ENCODE peak calls at places on chromosomes 2 and 18, in seven cellular contexts. G, O, Q, P, V, I and U are unnamed samples.

GRCh38 chr2:19871836-19872235 is 29.9 kb downstream of the TTC32 start:
- DNase-seq in G (no peak), O (no peak), Q (no peak), P (peak), V (no peak), I (no peak), U (no peak)

GRCh38 chr2:100260712-100261620 is 61.3 kb downstream of the LONRF2 start:
- DNase-seq in G (peak), O (peak), Q (peak), P (peak), V (peak), I (peak), U (peak)

GRCh38 chr2:99106905-99107304 is 34.6 kb upstream of the C2orf15 start:
- DNase-seq in G (no peak), O (no peak), Q (no peak), P (no peak), V (no peak), I (no peak), U (no peak)

GRCh38 chr2:147368306-147368705 is 476.5 kb upstream of the ACVR2A start:
- DNase-seq in G (no peak), O (no peak), Q (no peak), P (no peak), V (no peak), I (no peak), U (no peak)

GRCh38 chr18:812673-813404 is 797 bp upstream of the YES1 start:
- DNase-seq in G (peak), O (peak), Q (peak), P (peak), V (peak), I (peak), U (peak)

GRCh38 chr18:48733854-48734253 is 195.0 kb downstream of the CTIF start:
- DNase-seq in G (no peak), O (no peak), Q (no peak), P (no peak), V (no peak), I (no peak), U (peak)

GRCh38 chr2:43764086-43764710 is 9.6 kb upstream of the DYNC2LI1 start:
- DNase-seq in G (no peak), O (no peak), Q (peak), P (no peak), V (no peak), I (no peak), U (no peak)

GRCh38 chr2:26464390-26465265 is 13.3 kb downstream of the OTOF start:
- DNase-seq in G (no peak), O (no peak), Q (no peak), P (no peak), V (no peak), I (no peak), U (no peak)

GRCh38 chr2:169694113-169694893 is at the start of the genes CFAP210 and PHOSPHO2:
- DNase-seq in G (peak), O (peak), Q (peak), P (peak), V (peak), I (peak), U (peak)

GRCh38 chr2:169696381-169696780 is 2.1 kb downstream of the PHOSPHO2 start:
- DNase-seq in G (no peak), O (no peak), Q (no peak), P (no peak), V (no peak), I (no peak), U (no peak)

GRCh38 chr2:169690958-169691357 is 3.2 kb downstream of the CFAP210 start:
- DNase-seq in G (no peak), O (no peak), Q (no peak), P (no peak), V (no peak), I (no peak), U (no peak)

GRCh38 chr2:169694894-169695260 is 608 bp downstream of the PHOSPHO2 start:
- DNase-seq in G (no peak), O (no peak), Q (no peak), P (no peak), V (no peak), I (no peak), U (no peak)

DNA sequence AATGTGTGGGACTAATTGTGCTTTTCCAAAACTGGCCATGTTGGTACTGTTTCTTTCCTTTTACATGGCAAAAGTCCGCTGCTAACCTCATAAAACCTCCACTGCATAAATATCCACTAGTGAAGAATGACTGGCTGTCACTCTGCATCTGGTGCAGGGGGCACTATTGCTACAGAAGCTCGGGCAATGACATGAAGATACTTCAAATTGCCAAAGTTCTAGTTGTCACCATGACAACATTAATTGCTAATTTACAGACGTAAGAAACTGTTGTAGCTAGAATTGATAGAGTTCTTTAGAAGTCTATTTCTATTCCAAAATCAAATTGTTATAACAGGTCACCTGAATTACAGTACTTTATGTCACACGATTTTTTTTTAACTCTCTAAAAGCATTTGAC is 861 bp downstream of the CFAP210 start:
- DNase-seq in G (no peak), O (no peak), Q (no peak), P (no peak), V (peak), I (no peak), U (no peak)
- TF ChIP-seq CTCF in G (no peak), O (peak), Q (no peak), P (no peak), V (no peak), I (no peak), U (peak)

DNA sequence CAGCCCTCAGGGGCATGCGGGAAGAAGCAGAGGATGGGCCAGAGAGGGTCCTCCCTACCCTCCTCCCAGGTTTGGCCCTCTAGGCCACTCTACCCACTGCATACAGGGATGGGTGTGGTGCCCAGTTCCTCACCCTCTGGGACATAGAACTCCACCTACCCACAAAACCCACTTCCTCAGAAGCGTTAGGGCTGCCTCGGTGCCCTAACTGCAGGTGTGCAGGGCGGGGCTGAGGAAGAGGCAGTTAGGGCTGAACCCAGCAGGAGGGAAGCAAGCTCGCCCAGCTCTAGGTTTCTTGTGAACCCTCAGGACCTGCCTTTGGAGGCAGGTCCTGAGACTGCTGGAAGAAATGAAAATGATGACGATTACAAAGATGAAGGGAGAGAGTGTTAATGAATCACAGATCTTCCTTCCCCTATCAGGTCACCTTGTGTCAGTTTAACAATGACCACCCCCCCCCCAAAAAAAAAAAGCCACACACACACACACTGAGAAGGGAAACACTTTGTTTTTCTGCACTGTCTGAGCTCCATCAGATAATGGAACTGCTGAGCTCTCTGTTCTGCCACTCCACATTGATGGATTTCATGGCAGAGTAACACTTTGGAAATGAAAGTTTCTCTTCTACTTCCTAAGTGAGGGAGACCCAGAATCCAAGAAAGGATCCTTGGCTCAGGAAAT is 70.8 kb downstream of the ARL4C start:
- DNase-seq in G (no peak), O (no peak), Q (no peak), P (no peak), V (no peak), I (no peak), U (no peak)
- H3K4me3 ChIP-seq in G (no peak), O (no peak), Q (no peak), P (no peak), V (no peak), I (no peak), U (no peak)

GRCh38 chr18:26017929-26018328 is 72.5 kb downstream of the SS18 start:
- DNase-seq in G (no peak), O (no peak), Q (no peak), P (no peak), V (no peak), I (no peak), U (no peak)
- TF ChIP-seq CTCF in G (no peak), O (no peak), Q (no peak), P (no peak), V (no peak), I (peak), U (peak)

GRCh38 chr18:11713756-11714155 is 24.7 kb downstream of the GNAL start:
- DNase-seq in G (no peak), O (no peak), Q (no peak), P (peak), V (peak), I (no peak), U (no peak)

GRCh38 chr18:11710578-11710977 is 21.5 kb downstream of the GNAL start:
- DNase-seq in G (no peak), O (no peak), Q (no peak), P (no peak), V (no peak), I (no peak), U (no peak)

GRCh38 chr18:11719621-11720020 is 30.6 kb downstream of the GNAL start:
- DNase-seq in G (no peak), O (no peak), Q (no peak), P (peak), V (no peak), I (no peak), U (no peak)

GRCh38 chr18:11719050-11719449 is 30.0 kb downstream of the GNAL start:
- DNase-seq in G (no peak), O (no peak), Q (no peak), P (no peak), V (no peak), I (no peak), U (no peak)

GRCh38 chr18:11714244-11714918 is 25.3 kb downstream of the GNAL start:
- DNase-seq in G (no peak), O (no peak), Q (no peak), P (no peak), V (peak), I (no peak), U (no peak)
- H3K4me3 ChIP-seq in G (no peak), O (no peak), Q (no peak), P (no peak), V (peak), I (no peak), U (no peak)

GRCh38 chr2:179338681-179339080 is 74.0 kb upstream of the SESTD1 start:
- DNase-seq in G (no peak), O (no peak), Q (peak), P (no peak), V (no peak), I (peak), U (no peak)
- TF ChIP-seq CTCF in G (no peak), O (no peak), Q (no peak), P (no peak), V (no peak), I (no peak), U (no peak)

DNA sequence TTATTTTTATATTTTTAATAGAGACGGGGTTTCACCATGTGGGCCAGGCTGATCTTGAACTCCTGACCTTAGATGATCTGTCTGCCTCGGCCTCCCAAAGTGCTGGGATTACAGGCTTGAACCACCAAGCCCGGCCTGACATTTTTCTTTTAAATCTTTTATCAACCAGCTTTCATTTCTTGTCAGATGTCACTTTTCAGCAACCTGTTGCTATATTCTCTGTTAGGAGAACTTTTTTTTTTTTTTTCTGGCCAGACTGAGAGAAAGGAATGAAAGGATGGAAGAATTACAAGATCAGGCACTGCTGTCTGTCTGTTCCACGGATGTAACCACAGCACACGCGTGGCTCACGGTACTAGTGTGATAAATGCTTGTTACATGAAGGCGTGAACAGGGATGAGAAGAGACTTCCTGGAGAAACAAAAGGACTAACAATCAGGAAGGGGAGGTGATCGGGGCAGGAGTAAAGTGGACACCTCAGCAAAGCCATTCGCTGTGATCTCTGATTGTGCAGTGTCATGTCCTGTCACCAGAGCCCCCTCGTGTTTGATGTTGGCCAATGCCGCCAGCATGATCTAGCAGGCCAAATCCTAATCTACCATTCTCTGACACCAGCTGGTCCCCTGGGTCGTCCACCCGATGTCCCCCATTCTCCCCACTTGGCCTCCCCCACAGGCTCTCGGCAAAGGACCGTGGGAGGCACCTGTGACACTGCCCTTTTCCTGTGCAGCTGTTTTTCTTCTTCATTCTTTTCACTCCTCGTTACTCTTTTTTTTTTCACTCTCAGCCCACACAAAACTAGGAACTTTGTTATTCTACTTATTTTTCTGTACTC is 146.6 kb downstream of the TGIF1 start:
- DNase-seq in G (peak), O (peak), Q (peak), P (peak), V (no peak), I (no peak), U (no peak)
- H3K4me3 ChIP-seq in G (peak), O (no peak), Q (no peak), P (no peak), V (no peak), I (no peak), U (no peak)

GRCh38 chr2:61588566-61588965 is 50.4 kb upstream of the XPO1 start:
- DNase-seq in G (no peak), O (no peak), Q (no peak), P (no peak), V (no peak), I (no peak), U (no peak)

GRCh38 chr2:61585383-61585782 is 47.2 kb upstream of the XPO1 start:
- DNase-seq in G (no peak), O (no peak), Q (no peak), P (no peak), V (no peak), I (no peak), U (no peak)

DNA sequence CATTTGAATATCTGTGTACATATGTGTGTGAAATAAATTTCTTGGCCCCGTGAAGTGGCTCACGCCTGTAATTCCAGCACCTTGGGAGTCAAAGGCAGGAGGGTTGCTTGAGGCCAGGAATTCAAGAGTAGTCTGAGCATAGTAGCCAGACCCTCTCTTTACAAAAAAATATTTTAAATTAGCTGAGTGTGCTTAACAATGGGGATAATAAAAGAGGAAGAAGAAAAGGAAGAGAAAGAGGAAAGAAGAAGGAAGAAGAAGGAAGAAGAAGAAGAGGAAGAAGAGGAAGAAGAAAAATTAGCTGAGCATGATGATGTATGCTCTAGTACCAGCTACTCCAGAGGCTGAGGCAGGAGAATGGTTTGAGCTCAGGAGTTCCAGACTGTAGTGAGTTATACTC is 52.1 kb upstream of the XPO1 start:
- DNase-seq in G (no peak), O (no peak), Q (no peak), P (no peak), V (no peak), I (no peak), U (no peak)
- TF ChIP-seq CTCF in G (no peak), O (no peak), Q (no peak), P (no peak), V (no peak), I (no peak), U (no peak)

GRCh38 chr2:15170068-15170775 is 390.9 kb downstream of the NBAS start:
- DNase-seq in G (no peak), O (no peak), Q (no peak), P (no peak), V (peak), I (no peak), U (no peak)

GRCh38 chr2:15166878-15167277 is 394.3 kb downstream of the NBAS start:
- DNase-seq in G (no peak), O (no peak), Q (no peak), P (no peak), V (no peak), I (no peak), U (no peak)

GRCh38 chr2:15172825-15173224 is 388.3 kb downstream of the NBAS start:
- DNase-seq in G (no peak), O (no peak), Q (no peak), P (no peak), V (no peak), I (no peak), U (peak)

GRCh38 chr2:15168116-15168515 is 393.0 kb downstream of the NBAS start:
- DNase-seq in G (no peak), O (no peak), Q (no peak), P (no peak), V (no peak), I (no peak), U (no peak)

GRCh38 chr2:15169326-15170038 is 391.7 kb downstream of the NBAS start:
- DNase-seq in G (no peak), O (peak), Q (peak), P (no peak), V (no peak), I (peak), U (no peak)
- H3K4me3 ChIP-seq in G (no peak), O (peak), Q (peak), P (no peak), V (no peak), I (peak), U (no peak)

GRCh38 chr2:47050762-47051161 is 104.3 kb downstream of the STPG4 start:
- DNase-seq in G (no peak), O (no peak), Q (no peak), P (no peak), V (no peak), I (no peak), U (peak)

GRCh38 chr2:47049502-47049901 is 105.6 kb downstream of the STPG4 start:
- DNase-seq in G (no peak), O (no peak), Q (no peak), P (no peak), V (no peak), I (no peak), U (no peak)

GRCh38 chr2:47051562-47051961 is 103.5 kb downstream of the STPG4 start:
- DNase-seq in G (no peak), O (no peak), Q (no peak), P (no peak), V (no peak), I (no peak), U (no peak)

GRCh38 chr2:47050021-47050760 is 104.9 kb downstream of the STPG4 start:
- DNase-seq in G (no peak), O (no peak), Q (no peak), P (no peak), V (no peak), I (no peak), U (no peak)

DNA sequence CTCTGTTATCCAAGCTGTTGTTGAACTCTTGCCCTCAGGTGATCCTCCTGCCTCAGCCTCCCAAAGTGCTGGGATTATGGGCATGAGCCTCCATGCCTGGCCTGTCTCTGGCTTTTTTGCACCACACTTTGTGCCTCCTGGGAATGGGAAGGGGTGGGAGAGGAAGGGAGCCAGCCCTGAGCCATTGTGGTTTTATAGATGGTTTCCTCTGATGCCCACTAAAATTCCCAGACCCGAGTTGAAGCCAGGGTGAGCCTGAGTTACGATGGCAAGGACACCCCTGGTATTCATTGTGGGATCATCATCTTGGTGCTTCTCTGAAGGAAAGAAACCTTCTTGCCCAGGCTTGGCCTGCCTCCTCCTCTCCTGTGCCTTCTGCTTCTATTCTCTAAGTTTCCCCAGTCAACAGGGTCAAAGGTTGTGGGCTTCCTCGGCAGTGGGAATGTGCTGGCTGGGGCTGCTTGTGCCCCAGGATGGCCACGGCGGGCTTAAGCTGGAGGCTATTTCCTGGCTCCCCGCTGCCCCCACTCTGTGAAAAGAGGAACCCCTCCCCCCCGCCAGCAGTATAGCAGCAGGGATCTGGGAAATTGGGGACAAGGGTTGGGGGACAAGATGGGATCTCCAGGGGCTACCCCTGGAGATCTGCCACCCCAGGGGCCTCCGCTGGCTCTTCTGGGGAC is 106.2 kb downstream of the STPG4 start:
- DNase-seq in G (no peak), O (no peak), Q (no peak), P (no peak), V (peak), I (no peak), U (no peak)
- TF ChIP-seq CTCF in G (no peak), O (no peak), Q (no peak), P (no peak), V (peak), I (no peak), U (no peak)